ENCODE peak calls at places on chromosomes 12 and 14, in six cellular contexts. C, X, J, L, G and Y are unnamed samples.
A peak's percentile ranks its signal among the peaks of the same experiment; 100 is the strongest.

GRCh38 chr12:2129076-2129475 is 76.3 kb downstream of the CACNA1C start:
- DNase-seq in G (no peak), J (no peak), L (no peak), C (no peak), X (no peak), Y (peak; percentile 96)

GRCh38 chr14:103542545-103543088 is 13.6 kb downstream of the TRMT61A start:
- DNase-seq in J (no peak), X (no peak), G (peak; percentile 33), L (peak; percentile 67), C (no peak), Y (no peak)

GRCh38 chr12:114215766-114216165 is 190.2 kb downstream of the TBX5 start:
- DNase-seq in J (no peak), C (no peak), G (no peak), L (no peak), X (no peak), Y (no peak)

GRCh38 chr12:81381951-81382350 is 304.1 kb downstream of the ACSS3 start:
- DNase-seq in J (no peak), C (no peak), X (no peak), G (no peak), L (no peak), Y (no peak)

GRCh38 chr14:69464829-69465228 is 19.7 kb upstream of the PLEKHD1 start:
- DNase-seq in L (no peak), X (no peak), G (no peak), J (no peak), C (no peak), Y (peak; percentile 70)

GRCh38 chr14:38721822-38722431 is 381.1 kb downstream of the SEC23A start:
- DNase-seq in G (peak; percentile 29), L (peak; percentile 33), J (no peak), C (no peak), X (no peak), Y (peak; percentile 48)

GRCh38 chr12:92539966-92540791 is 162.6 kb upstream of the PLEKHG7 start:
- DNase-seq in J (no peak), X (no peak), C (no peak), G (no peak), L (no peak), Y (no peak)

GRCh38 chr12:88227263-88227662 is 85.2 kb downstream of the TMTC3 start:
- DNase-seq in J (no peak), X (no peak), G (no peak), L (no peak), C (no peak), Y (no peak)

GRCh38 chr14:33127531-33127930 is 188.9 kb downstream of the NPAS3 start:
- DNase-seq in L (no peak), C (no peak), J (no peak), G (no peak), X (no peak), Y (no peak)

GRCh38 chr14:54653764-54654469 is 87.0 kb downstream of the SAMD4A start:
- DNase-seq in C (no peak), L (no peak), X (no peak), J (no peak), G (no peak), Y (peak; percentile 73)

DNA sequence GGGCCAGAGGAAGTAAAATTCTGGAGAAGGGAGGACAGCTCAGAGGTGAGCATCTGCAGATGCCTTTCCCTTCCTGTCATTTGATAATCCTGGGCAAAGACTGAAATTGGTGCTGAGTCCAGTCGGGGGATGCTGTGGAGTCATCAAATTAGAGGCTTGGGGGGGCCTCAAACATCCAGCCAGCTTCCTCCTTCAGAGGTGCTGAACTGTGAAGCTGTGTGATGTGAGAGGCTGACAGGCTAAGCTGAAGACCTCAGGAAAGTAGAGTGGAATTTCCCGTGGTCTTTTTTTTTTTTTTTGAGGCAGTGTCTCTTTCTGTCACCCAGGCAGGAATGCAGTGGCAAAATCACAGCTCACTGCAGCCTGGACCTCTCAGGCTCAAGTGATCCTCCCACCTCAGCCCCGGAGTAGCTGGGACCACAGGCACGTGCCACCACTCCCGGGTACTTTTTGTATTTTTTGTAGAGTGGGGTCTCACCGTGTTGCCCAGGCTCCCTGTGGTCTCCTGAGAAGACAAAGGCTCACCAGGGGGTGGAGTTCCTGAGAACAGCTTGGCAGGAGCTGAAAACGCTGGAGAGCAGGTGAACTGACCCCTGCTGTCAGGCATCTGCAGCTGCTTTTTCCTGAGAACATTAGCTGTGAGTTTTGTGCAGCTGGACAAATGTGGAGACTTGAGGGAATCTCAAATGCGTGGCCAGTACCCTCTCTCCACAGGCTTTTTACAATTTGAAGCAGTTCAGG is 6.1 kb upstream of the TCL1B start:
- DNase-seq in J (no peak), L (no peak), G (no peak), C (no peak), X (no peak), Y (no peak)
- TF ChIP-seq CTCF in J (no peak), L (no peak), G (no peak), C (no peak), X (no peak), Y (no peak)

DNA sequence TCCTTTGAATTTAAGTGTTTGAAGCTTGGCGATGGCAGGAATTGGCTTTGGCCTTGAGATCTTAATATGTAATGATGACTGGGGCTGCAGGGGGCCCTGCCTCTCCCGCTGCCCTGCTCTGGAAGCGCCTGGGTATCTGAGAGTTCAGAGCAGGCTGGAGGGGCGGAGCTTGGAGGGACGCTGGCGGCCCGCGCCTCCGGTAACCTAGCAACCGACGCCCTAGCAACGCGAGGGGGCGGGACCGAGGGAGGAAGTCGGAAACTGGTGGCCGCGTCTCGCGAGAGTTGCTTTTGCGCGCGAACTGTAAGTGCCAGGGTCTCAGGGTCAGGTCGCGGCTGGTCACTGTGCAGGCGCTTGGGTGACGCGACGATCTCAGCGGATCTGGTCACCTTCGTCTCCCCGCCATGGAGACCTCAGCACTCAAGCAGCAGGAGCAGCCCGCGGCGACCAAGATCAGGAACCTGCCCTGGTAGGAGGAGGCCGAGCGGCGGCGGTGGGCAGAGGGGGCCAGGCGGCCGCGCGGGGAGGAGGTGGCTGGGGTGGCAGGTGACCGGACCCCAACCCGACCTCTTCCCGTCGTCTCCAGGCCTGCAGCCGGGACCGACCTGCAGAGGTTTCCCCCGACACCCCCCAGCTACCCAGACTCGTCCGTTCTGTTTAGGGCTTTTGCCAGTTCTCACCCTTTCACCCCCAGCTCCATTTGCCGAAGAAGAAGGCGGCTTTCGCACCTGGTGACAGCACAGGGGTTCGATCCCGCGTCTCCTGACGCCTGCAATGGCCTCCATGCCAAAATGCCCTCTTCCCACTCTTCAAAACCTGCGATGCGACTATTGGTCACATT is at the start of gene RFC5:
- DNase-seq in C (peak; percentile 99), G (peak; percentile 99), L (peak; percentile 98), J (peak; percentile 98), X (peak; percentile 96), Y (peak; percentile 93)
- TF ChIP-seq CTCF in C (no peak), G (no peak), L (no peak), J (no peak), X (no peak), Y (no peak)

GRCh38 chr12:115267891-115268290 is 583.9 kb upstream of the TBX3 start:
- DNase-seq in X (no peak), C (no peak), G (no peak), L (no peak), J (no peak), Y (peak; percentile 12)

GRCh38 chr12:115261691-115262398 is 577.9 kb upstream of the TBX3 start:
- DNase-seq in L (no peak), J (no peak), X (no peak), G (no peak), C (no peak), Y (no peak)

GRCh38 chr12:115264605-115265004 is 580.6 kb upstream of the TBX3 start:
- DNase-seq in C (no peak), L (no peak), G (no peak), J (no peak), X (no peak), Y (no peak)

GRCh38 chr12:115273446-115273845 is 589.5 kb upstream of the TBX3 start:
- DNase-seq in J (no peak), X (no peak), G (no peak), C (no peak), L (no peak), Y (no peak)

GRCh38 chr12:115267464-115267863 is 583.5 kb upstream of the TBX3 start:
- DNase-seq in J (no peak), C (no peak), X (no peak), L (no peak), G (no peak), Y (no peak)
- TF ChIP-seq CTCF in J (no peak), C (no peak), X (no peak), L (no peak), G (no peak), Y (no peak)

GRCh38 chr14:93079321-93079720 is 36.4 kb downstream of the ITPK1 start:
- DNase-seq in L (no peak), C (no peak), J (no peak), G (no peak), X (no peak), Y (no peak)
- TF ChIP-seq CTCF in L (no peak), C (no peak), J (no peak), G (no peak), X (no peak), Y (peak; percentile 54)

GRCh38 chr12:52984136-52984535 is 22.1 kb upstream of the EIF4B start:
- DNase-seq in G (no peak), X (no peak), C (no peak), L (no peak), J (no peak), Y (no peak)
- TF ChIP-seq CTCF in G (peak; percentile 34), X (no peak), C (no peak), L (no peak), J (no peak), Y (peak; percentile 25)

GRCh38 chr12:121226399-121226798 is 16.5 kb downstream of the P2RX4 start:
- DNase-seq in L (no peak), G (no peak), X (no peak), C (no peak), J (no peak), Y (no peak)

GRCh38 chr12:121224591-121224990 is 14.7 kb downstream of the P2RX4 start:
- DNase-seq in L (no peak), X (peak; percentile 39), C (no peak), G (no peak), J (no peak), Y (no peak)

GRCh38 chr12:121230538-121230907 is 20.6 kb downstream of the P2RX4 start:
- DNase-seq in G (no peak), L (no peak), X (no peak), J (no peak), C (no peak), Y (no peak)

GRCh38 chr12:121228919-121229650 is 19.2 kb downstream of the P2RX4 start:
- DNase-seq in G (no peak), C (no peak), X (no peak), J (no peak), L (no peak), Y (no peak)

GRCh38 chr12:121227294-121227693 is 17.4 kb downstream of the P2RX4 start:
- DNase-seq in G (no peak), L (no peak), C (no peak), J (no peak), X (no peak), Y (no peak)
- TF ChIP-seq CTCF in G (no peak), L (no peak), C (no peak), J (no peak), X (no peak), Y (no peak)